ENCODE peak calls at places on chromosomes 13 and 19, in four cellular contexts. A, M, B and O are unnamed samples.

GRCh38 chr13:107205318-107206112 is 637.6 kb upstream of the ARGLU1 start:
- DNase-seq in A (peak), M (peak), B (peak), O (peak)

GRCh38 chr13:92272177-92272576 is 873.8 kb downstream of the GPC5 start:
- DNase-seq in A (no peak), M (no peak), B (no peak), O (no peak)

GRCh38 chr13:108947551-108948030 is 318.2 kb downstream of the MYO16 start:
- DNase-seq in A (no peak), M (no peak), B (peak), O (peak)

GRCh38 chr13:72959643-72960042 is 99.2 kb upstream of the KLF5 start:
- DNase-seq in A (no peak), M (no peak), B (peak), O (no peak)

GRCh38 chr13:67355791-67356190 is 125.7 kb upstream of the PCDH9 start:
- DNase-seq in A (no peak), M (no peak), B (no peak), O (no peak)

GRCh38 chr19:1985588-1986356 is 29.7 kb downstream of the BTBD2 start:
- DNase-seq in A (no peak), M (no peak), B (no peak), O (no peak)

GRCh38 chr13:33798023-33798422 is 19.9 kb upstream of the RFC3 start:
- DNase-seq in A (no peak), M (no peak), B (no peak), O (no peak)

GRCh38 chr13:39777527-39778061 is 122.1 kb downstream of the COG6 start:
- DNase-seq in A (no peak), M (peak), B (peak), O (no peak)

GRCh38 chr13:29594310-29594709 is 1.2 kb downstream of the SLC7A1 start:
- DNase-seq in A (no peak), M (peak), B (peak), O (peak)

GRCh38 chr13:114043421-114044053 is 69.7 kb upstream of the C13orf46 start:
- DNase-seq in A (peak), M (no peak), B (peak), O (peak)

GRCh38 chr13:60612593-60612992 is 215.6 kb downstream of the TDRD3 start:
- DNase-seq in A (no peak), M (peak), B (peak), O (no peak)

GRCh38 chr13:97261254-97262015 is 39.3 kb downstream of the MBNL2 start:
- DNase-seq in A (no peak), M (no peak), B (no peak), O (no peak)

GRCh38 chr13:89458456-89458855 is 1787.3 kb downstream of the SLITRK5 start:
- DNase-seq in A (no peak), M (no peak), B (peak), O (no peak)

GRCh38 chr19:42248270-42249148 is 6.1 kb upstream of the GSK3A start:
- DNase-seq in A (no peak), M (no peak), B (no peak), O (no peak)

GRCh38 chr19:858868-859843 is at the start of gene CFD:
- DNase-seq in A (peak), M (no peak), B (peak), O (no peak)

GRCh38 chr13:39012608-39013007 is 22.0 kb upstream of the STOML3 start:
- DNase-seq in A (no peak), M (peak), B (no peak), O (no peak)

GRCh38 chr19:34904846-34905527 is 21.7 kb upstream of the ZNF30 start:
- DNase-seq in A (no peak), M (peak), B (no peak), O (no peak)
- H3K4me3 ChIP-seq in A (peak), M (peak), B (no peak), O (no peak)

GRCh38 chr19:15450528-15450890 is 753 bp upstream of the WIZ start:
- DNase-seq in A (no peak), M (no peak), B (no peak), O (no peak)
- H3K4me3 ChIP-seq in A (no peak), M (no peak), B (no peak), O (no peak)

GRCh38 chr13:24076636-24077035 is 83.9 kb upstream of the SPATA13 start:
- DNase-seq in A (no peak), M (no peak), B (no peak), O (no peak)
- H3K4me3 ChIP-seq in A (peak), M (no peak), B (no peak), O (no peak)

GRCh38 chr19:5307655-5308054 is 33.0 kb downstream of the PTPRS start:
- DNase-seq in A (no peak), M (no peak), B (no peak), O (no peak)

GRCh38 chr19:5306531-5306930 is 34.1 kb downstream of the PTPRS start:
- DNase-seq in A (no peak), M (no peak), B (no peak), O (no peak)

GRCh38 chr19:5309438-5310204 is 31.0 kb downstream of the PTPRS start:
- DNase-seq in A (no peak), M (no peak), B (no peak), O (no peak)

GRCh38 chr19:5312058-5312457 is 28.6 kb downstream of the PTPRS start:
- DNase-seq in A (no peak), M (no peak), B (no peak), O (no peak)

GRCh38 chr19:5308471-5309437 is 31.9 kb downstream of the PTPRS start:
- DNase-seq in A (peak), M (no peak), B (peak), O (peak)
- H3K4me3 ChIP-seq in A (peak), M (no peak), B (no peak), O (peak)

DNA sequence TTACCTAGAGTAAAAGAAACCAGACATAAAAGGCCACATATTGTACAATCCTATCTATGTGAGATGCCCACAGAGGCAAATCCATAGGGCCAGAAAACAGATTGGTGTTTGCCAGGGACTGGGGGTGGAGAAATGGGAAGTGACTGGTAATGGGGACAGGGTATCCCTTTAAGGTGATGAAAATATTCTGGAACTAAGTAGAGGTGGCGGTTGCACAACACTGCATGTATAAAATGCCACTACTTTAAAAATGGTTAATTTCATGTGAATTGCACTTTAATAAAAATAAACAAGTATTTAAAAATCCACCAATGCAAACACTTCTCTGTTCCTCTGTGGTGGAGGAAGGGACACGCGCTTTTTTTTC is 41.5 kb upstream of the KLF2 start:
- DNase-seq in A (no peak), M (no peak), B (no peak), O (no peak)
- H3K4me3 ChIP-seq in A (peak), M (no peak), B (peak), O (peak)

DNA sequence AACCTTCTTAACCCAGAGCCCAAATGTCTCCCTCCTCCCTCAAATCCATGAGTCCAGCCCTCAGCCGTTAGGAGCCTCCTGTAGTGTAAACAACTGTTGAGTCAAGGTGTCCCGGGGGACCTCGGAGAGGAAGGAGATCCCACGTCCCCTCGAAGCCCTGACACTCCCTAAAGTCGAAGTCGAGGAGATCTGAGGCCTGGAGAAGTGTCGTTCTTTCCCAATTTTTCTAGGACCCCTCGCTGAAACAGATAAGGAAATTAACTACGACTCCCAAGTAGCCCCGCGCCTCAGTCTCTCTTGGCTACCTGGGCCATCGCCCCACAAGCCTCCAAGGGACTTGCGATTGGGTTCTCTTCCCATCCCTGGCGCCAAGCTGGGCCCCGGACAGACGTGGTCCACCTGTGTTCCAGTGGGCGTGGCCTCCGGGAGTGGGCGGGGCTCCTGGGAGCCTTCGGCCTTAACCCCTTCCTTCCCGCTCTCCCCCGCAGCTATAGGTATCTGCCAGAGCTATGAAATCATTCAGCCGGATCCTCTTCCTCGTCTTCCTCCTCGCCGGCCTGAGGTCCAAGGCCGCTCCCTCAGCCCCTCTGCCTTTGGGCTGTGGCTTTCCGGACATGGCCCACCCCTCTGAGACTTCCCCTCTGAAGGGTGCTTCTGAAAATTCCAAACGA is 869 bp downstream of the GFY start:
- DNase-seq in A (no peak), M (peak), B (no peak), O (no peak)
- H3K4me3 ChIP-seq in A (no peak), M (peak), B (no peak), O (no peak)